ENCODE peak calls at places on chromosomes 2 and 18, in five cellular contexts. V is lower leg skin; F is CD4-positive, alpha-beta T cell; L is WTC11; H is A549. I is an unnamed sample.

GRCh38 chr2:207138573-207139297 is 27.0 kb downstream of the KLF7 start:
- DNase-seq in V (no peak), F (no peak), L (no peak), H (no peak), I (no peak)

GRCh38 chr2:231308631-231309414 is 86.7 kb upstream of the B3GNT7 start:
- DNase-seq in V (no peak), F (no peak), L (no peak), H (peak; percentile 43), I (no peak)

GRCh38 chr2:174787485-174788205 is 23.4 kb upstream of the CHRNA1 start:
- DNase-seq in V (no peak), F (no peak), L (peak; percentile 68), H (no peak), I (peak; percentile 43)

GRCh38 chr2:189487283-189488280 is 46.3 kb downstream of the WDR75 start:
- DNase-seq in V (no peak), F (no peak), L (no peak), H (no peak), I (no peak)

GRCh38 chr18:22822024-22822423 is 111.1 kb upstream of the RBBP8 start:
- DNase-seq in V (no peak), F (no peak), L (no peak), H (no peak), I (no peak)

GRCh38 chr18:76524900-76525698 is 30.1 kb upstream of the ZNF516 start:
- DNase-seq in V (no peak), F (no peak), L (no peak), H (peak; percentile 46), I (no peak)

GRCh38 chr2:198374375-198375072 is 570.1 kb downstream of the PLCL1 start:
- DNase-seq in V (no peak), F (no peak), L (peak; percentile 70), H (peak; percentile 3), I (peak; percentile 58)

GRCh38 chr2:100407108-100407507 is 10.4 kb downstream of the CHST10 start:
- DNase-seq in V (no peak), F (no peak), L (no peak), H (no peak), I (no peak)

GRCh38 chr2:12990523-12990922 is 273.8 kb downstream of the TRIB2 start:
- DNase-seq in V (no peak), F (no peak), L (no peak), H (no peak), I (no peak)

GRCh38 chr2:2667690-2668089 is 336.6 kb upstream of the MYT1L start:
- DNase-seq in V (no peak), F (no peak), L (no peak), H (no peak), I (no peak)

GRCh38 chr2:168633200-168633599 is 169.2 kb upstream of the NOSTRIN start:
- DNase-seq in V (no peak), F (no peak), L (no peak), H (no peak), I (no peak)

GRCh38 chr2:101188683-101189405 is 37.7 kb upstream of the TBC1D8 start:
- DNase-seq in V (no peak), F (no peak), L (peak; percentile 71), H (peak; percentile 38), I (peak; percentile 78)

GRCh38 chr2:45484965-45485364 is 126.1 kb downstream of the SRBD1 start:
- DNase-seq in V (no peak), F (no peak), L (no peak), H (no peak), I (no peak)

GRCh38 chr2:45483997-45484396 is 127.1 kb downstream of the SRBD1 start:
- DNase-seq in V (no peak), F (no peak), L (no peak), H (peak; percentile 19), I (no peak)
- TF ChIP-seq CTCF in V (no peak), F (no peak), L (no peak), H (peak; percentile 30), I (peak; percentile 48)

GRCh38 chr18:1914489-1914888 is 656.8 kb downstream of the METTL4 start:
- DNase-seq in V (no peak), F (no peak), L (no peak), H (peak; percentile 0), I (no peak)
- TF ChIP-seq CTCF in V (no peak), F (no peak), L (no peak), H (peak; percentile 9), I (no peak)

GRCh38 chr2:218897394-218898108 is 16.9 kb downstream of the WNT10A start:
- DNase-seq in V (no peak), F (no peak), L (no peak), H (no peak), I (no peak)
- TF ChIP-seq CTCF in V (no peak), F (no peak), L (no peak), H (no peak), I (no peak)

DNA sequence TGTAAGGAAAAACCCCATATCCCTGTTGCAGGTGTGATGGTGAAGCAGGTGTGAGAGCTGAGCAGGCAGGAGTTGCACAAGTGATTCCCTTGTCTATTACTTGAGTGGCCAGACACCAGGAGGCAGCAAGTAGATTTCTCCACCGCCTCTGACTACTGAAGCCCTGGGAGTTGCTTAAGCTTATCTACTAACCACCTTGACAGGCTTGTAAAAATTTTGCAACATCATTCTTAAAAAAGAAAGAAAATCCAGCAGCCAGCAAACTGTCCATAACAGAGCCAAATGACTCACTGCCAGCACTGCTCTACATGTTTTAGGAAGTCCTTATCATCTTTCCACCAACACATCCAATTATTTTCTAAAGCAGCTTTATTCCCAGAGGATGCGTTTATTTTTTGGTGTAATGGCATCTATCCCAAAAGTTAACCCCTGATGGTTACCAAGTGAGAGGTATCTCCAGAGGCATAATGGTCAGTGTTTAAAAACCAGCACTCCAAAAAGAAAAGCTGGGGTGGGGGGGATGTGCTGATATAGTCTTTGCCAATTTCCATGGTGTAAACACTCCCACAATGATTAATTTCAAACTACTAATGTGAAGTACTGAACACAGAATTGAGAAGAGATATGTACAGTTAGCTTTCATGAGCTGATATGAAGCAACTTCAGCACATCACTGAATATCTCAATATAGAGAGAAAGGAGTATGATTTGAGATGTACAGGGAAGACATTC is 16.3 kb upstream of the GPR39 start:
- DNase-seq in V (no peak), F (no peak), L (no peak), H (no peak), I (no peak)
- TF ChIP-seq CTCF in V (no peak), F (no peak), L (no peak), H (no peak), I (no peak)